ENCODE peak calls at places on chromosomes 1 and 21, in seven cellular contexts. Y is NCI-H748 treated with DMSO at 0.1 percent for 48 hours, A is ureter, I is neuronal stem cell, C is RPMI7951, T is WTC11, J is NCI-H1436. S is an unnamed sample.

GRCh38 chr1:118989006-118989736 is 1.0 kb upstream of the TBX15 start:
- DNase-seq in Y (no peak), A (no peak), I (no peak), C (no peak), T (peak; percentile 66), J (no peak), S (no peak)

GRCh38 chr1:236066054-236066453 is 1.2 kb upstream of the NID1 start:
- DNase-seq in Y (no peak), A (no peak), I (no peak), C (no peak), T (no peak), J (no peak), S (no peak)

GRCh38 chr1:154847891-154848290 is 22.2 kb downstream of the KCNN3 start:
- DNase-seq in Y (no peak), A (no peak), I (no peak), C (no peak), T (no peak), J (peak; percentile 51), S (no peak)

GRCh38 chr1:9198538-9199361 is 35.8 kb upstream of the H6PD start:
- DNase-seq in Y (no peak), A (no peak), I (peak; percentile 64), C (peak; percentile 75), T (peak; percentile 71), J (no peak), S (peak; percentile 57)

GRCh38 chr1:97849350-97850339 is 71.2 kb downstream of the DPYD start:
- DNase-seq in Y (peak; percentile 37), A (no peak), I (no peak), C (peak; percentile 86), T (no peak), J (peak; percentile 85), S (peak; percentile 11)

GRCh38 chr21:33703750-33704606 is 61.7 kb downstream of the ITSN1 start:
- DNase-seq in Y (no peak), A (no peak), I (no peak), C (no peak), T (peak; percentile 24), J (no peak), S (no peak)

GRCh38 chr1:71785470-71785869 is 496.9 kb downstream of the NEGR1 start:
- DNase-seq in Y (no peak), A (no peak), I (no peak), C (no peak), T (no peak), J (no peak), S (no peak)

GRCh38 chr1:110631836-110632620 is 25.9 kb upstream of the KCNA2 start:
- DNase-seq in Y (no peak), A (no peak), I (no peak), C (no peak), T (no peak), J (no peak), S (no peak)

GRCh38 chr1:111346089-111346885 is 55.6 kb downstream of the CHIA start:
- DNase-seq in Y (peak; percentile 75), A (peak; percentile 91), I (peak; percentile 89), C (peak; percentile 73), T (peak; percentile 96), J (peak; percentile 84), S (peak; percentile 85)

GRCh38 chr1:147719029-147719703 is 41.2 kb downstream of the GJA5 start:
- DNase-seq in Y (no peak), A (no peak), I (no peak), C (no peak), T (no peak), J (no peak), S (no peak)

GRCh38 chr21:43321111-43321510 is 105.8 kb downstream of the SIK1 start:
- DNase-seq in Y (no peak), A (no peak), I (no peak), C (peak; percentile 59), T (no peak), J (no peak), S (no peak)

GRCh38 chr1:36766481-36766880 is 267.8 kb downstream of the GRIK3 start:
- DNase-seq in Y (no peak), A (no peak), I (no peak), C (no peak), T (no peak), J (no peak), S (no peak)

GRCh38 chr1:209696673-209697072 is 8.0 kb upstream of the HSD11B1 start:
- DNase-seq in Y (no peak), A (no peak), I (no peak), C (no peak), T (no peak), J (no peak), S (no peak)

GRCh38 chr1:112688781-112689193 is 14.3 kb downstream of the MOV10 start:
- DNase-seq in Y (no peak), A (no peak), I (no peak), C (no peak), T (no peak), J (no peak), S (no peak)

GRCh38 chr1:24379733-24380315 is 33.8 kb downstream of the STPG1 start:
- DNase-seq in Y (no peak), A (no peak), I (no peak), C (no peak), T (no peak), J (no peak), S (peak; percentile 38)

GRCh38 chr1:167553136-167554027 is at the start of gene CREG1:
- DNase-seq in Y (peak; percentile 84), A (peak; percentile 95), I (peak; percentile 94), C (peak; percentile 90), T (peak; percentile 96), J (peak; percentile 85), S (peak; percentile 93)

GRCh38 chr1:196148367-196148970 is 459.8 kb downstream of the KCNT2 start:
- DNase-seq in Y (peak; percentile 28), A (no peak), I (no peak), C (peak; percentile 48), T (no peak), J (peak; percentile 41), S (no peak)

GRCh38 chr1:228294717-228295116 is 86.9 kb downstream of the OBSCN start:
- DNase-seq in Y (no peak), A (no peak), I (no peak), C (no peak), T (no peak), J (no peak), S (no peak)

GRCh38 chr1:151327903-151328674 is 873 bp upstream of the PI4KB start:
- DNase-seq in Y (no peak), A (no peak), I (no peak), C (peak; percentile 27), T (peak; percentile 43), J (no peak), S (peak; percentile 21)

GRCh38 chr1:23483327-23484252 is at the start of gene ASAP3:
- DNase-seq in Y (no peak), A (peak; percentile 58), I (peak; percentile 38), C (peak; percentile 29), T (peak; percentile 76), J (no peak), S (no peak)

GRCh38 chr1:68551459-68551858 is 54.6 kb upstream of the DEPDC1 start:
- DNase-seq in Y (no peak), A (no peak), I (no peak), C (peak; percentile 4), T (no peak), J (no peak), S (no peak)

GRCh38 chr1:85629532-85629920 is 49.0 kb downstream of the CCN1 start:
- DNase-seq in Y (no peak), A (no peak), I (no peak), C (no peak), T (no peak), J (no peak), S (no peak)

GRCh38 chr1:204495078-204495753 is 611 bp upstream of the PIK3C2B start:
- DNase-seq in Y (peak; percentile 14), A (no peak), I (no peak), C (no peak), T (no peak), J (no peak), S (no peak)

GRCh38 chr1:245207056-245207638 is 52.4 kb downstream of the KIF26B start:
- DNase-seq in Y (no peak), A (no peak), I (no peak), C (no peak), T (no peak), J (no peak), S (no peak)

GRCh38 chr1:20540281-20540680 is 12.1 kb upstream of the FAM43B start:
- DNase-seq in Y (no peak), A (no peak), I (no peak), C (peak; percentile 45), T (no peak), J (no peak), S (no peak)

GRCh38 chr1:233299450-233299849 is 3.9 kb upstream of the PCNX2 start:
- DNase-seq in Y (no peak), A (no peak), I (no peak), C (no peak), T (no peak), J (no peak), S (no peak)

GRCh38 chr1:160217466-160218165 is 12.4 kb downstream of the PEA15 start:
- DNase-seq in Y (no peak), A (no peak), I (no peak), C (no peak), T (no peak), J (no peak), S (no peak)

GRCh38 chr1:187891993-187892392 is 1063.2 kb downstream of the PLA2G4A start:
- DNase-seq in Y (peak; percentile 20), A (no peak), I (no peak), C (no peak), T (no peak), J (no peak), S (peak; percentile 84)

GRCh38 chr1:31881698-31882000 is 56.5 kb downstream of the PTP4A2 start:
- DNase-seq in Y (no peak), A (no peak), I (no peak), C (no peak), T (no peak), J (no peak), S (no peak)

GRCh38 chr1:215793210-215793609 is 226.1 kb downstream of the KCTD3 start:
- DNase-seq in Y (no peak), A (no peak), I (no peak), C (peak; percentile 11), T (no peak), J (no peak), S (no peak)

GRCh38 chr1:10444795-10445397 is 4.9 kb upstream of the CORT start:
- DNase-seq in Y (no peak), A (no peak), I (no peak), C (no peak), T (no peak), J (no peak), S (no peak)